ENCODE peak calls at places on chromosomes 12 and 14, in five cellular contexts. Y is cerebellar cortex, I is neural crest cell, R is colonic mucosa, H is endothelial cell of umbilical vein. K is an unnamed sample.
A peak's percentile ranks its signal among the peaks of the same experiment; 100 is the strongest.

GRCh38 chr14:99265571-99265970 is 6.4 kb downstream of the BCL11B start:
- DNase-seq in R (no peak), I (no peak), Y (no peak), H (no peak), K (no peak)

GRCh38 chr14:22623047-22623446 is 21.1 kb downstream of the OR6J1 start:
- DNase-seq in R (peak; percentile 3), H (peak; percentile 58), Y (no peak), I (no peak), K (no peak)

GRCh38 chr12:124727244-124727673 is 136.4 kb downstream of the SCARB1 start:
- DNase-seq in R (peak; percentile 44), I (peak; percentile 45), H (peak; percentile 86), Y (no peak), K (no peak)

GRCh38 chr12:46131729-46132128 is 137.1 kb downstream of the SLC38A1 start:
- DNase-seq in R (no peak), Y (peak; percentile 16), I (no peak), H (no peak), K (peak; percentile 50)

GRCh38 chr12:117518594-117519270 is 157.3 kb upstream of the NOS1 start:
- DNase-seq in R (peak; percentile 58), I (no peak), H (no peak), Y (peak; percentile 97), K (peak; percentile 24)

GRCh38 chr12:65868133-65868705 is 43.9 kb downstream of the HMGA2 start:
- DNase-seq in Y (no peak), I (no peak), H (peak; percentile 59), R (no peak), K (no peak)

GRCh38 chr12:112848972-112849371 is 57.4 kb downstream of the RPH3A start:
- DNase-seq in H (no peak), Y (no peak), R (no peak), I (no peak), K (no peak)

GRCh38 chr12:71161575-71161974 is 3.8 kb upstream of the TSPAN8 start:
- DNase-seq in Y (no peak), H (no peak), R (no peak), I (no peak), K (no peak)

GRCh38 chr14:61577506-61577931 is 117.8 kb upstream of the HIF1A start:
- DNase-seq in Y (no peak), R (no peak), I (no peak), H (no peak), K (no peak)

GRCh38 chr12:53795927-53796326 is 44.1 kb upstream of the CISTR start:
- DNase-seq in R (no peak), I (no peak), Y (peak; percentile 36), H (no peak), K (no peak)

GRCh38 chr12:122206111-122206881 is 2.8 kb downstream of the B3GNT4 start:
- DNase-seq in R (no peak), I (no peak), Y (peak; percentile 35), H (no peak), K (no peak)

GRCh38 chr14:64569108-64570045 is 19.6 kb downstream of the PPP1R36 start:
- DNase-seq in R (no peak), H (peak; percentile 91), Y (no peak), I (no peak), K (peak; percentile 64)

K was measured in A549.